ENCODE peak calls at places on chromosome 9, in eight cellular contexts. One of them, this sample, is unnamed.
A peak's percentile ranks its signal among the peaks of the same experiment; 100 is the strongest.

GRCh38 chr9:91276513-91276912 is 85.2 kb downstream of the AUH start:
- DNase-seq in right atrium auricular region: no peak
- DNase-seq in lower lobe of right lung: no peak
- DNase-seq in fibroblast of lung: no peak
- DNase-seq in fibroblast of mammary gland: no peak
- DNase-seq in lower leg skin: no peak
- DNase-seq in omental fat pad: no peak
- DNase-seq in GM10248: no peak
- DNase-seq in this sample: no peak

GRCh38 chr9:114156658-114157421 is 1.5 kb downstream of the COL27A1 start:
- DNase-seq in fibroblast of mammary gland: peak; percentile 80
- DNase-seq in fibroblast of lung: peak; percentile 85
- DNase-seq in GM10248: no peak
- DNase-seq in lower lobe of right lung: peak; percentile 64
- DNase-seq in right atrium auricular region: peak; percentile 62
- DNase-seq in omental fat pad: peak; percentile 41
- DNase-seq in lower leg skin: peak; percentile 43
- DNase-seq in this sample: no peak

GRCh38 chr9:37372839-37373238 is 49.7 kb upstream of the GRHPR start:
- DNase-seq in fibroblast of mammary gland: no peak
- DNase-seq in lower leg skin: no peak
- DNase-seq in right atrium auricular region: no peak
- DNase-seq in lower lobe of right lung: no peak
- DNase-seq in fibroblast of lung: no peak
- DNase-seq in omental fat pad: no peak
- DNase-seq in GM10248: no peak
- DNase-seq in this sample: no peak

GRCh38 chr9:129404621-129405020 is 216.3 kb downstream of the C9orf50 start:
- DNase-seq in right atrium auricular region: no peak
- DNase-seq in GM10248: no peak
- DNase-seq in omental fat pad: no peak
- DNase-seq in lower lobe of right lung: peak; percentile 24
- DNase-seq in fibroblast of mammary gland: no peak
- DNase-seq in fibroblast of lung: no peak
- DNase-seq in lower leg skin: no peak
- DNase-seq in this sample: no peak

GRCh38 chr9:37408933-37409710 is 13.4 kb upstream of the GRHPR start:
- DNase-seq in right atrium auricular region: no peak
- DNase-seq in fibroblast of lung: no peak
- DNase-seq in fibroblast of mammary gland: no peak
- DNase-seq in lower leg skin: no peak
- DNase-seq in omental fat pad: no peak
- DNase-seq in GM10248: peak; percentile 88
- DNase-seq in lower lobe of right lung: no peak
- DNase-seq in this sample: no peak

GRCh38 chr9:4086119-4087088 is 213.5 kb downstream of the GLIS3 start:
- DNase-seq in fibroblast of lung: peak; percentile 33
- DNase-seq in lower lobe of right lung: no peak
- DNase-seq in lower leg skin: no peak
- DNase-seq in GM10248: no peak
- DNase-seq in omental fat pad: no peak
- DNase-seq in right atrium auricular region: no peak
- DNase-seq in fibroblast of mammary gland: peak; percentile 71
- DNase-seq in this sample: no peak

GRCh38 chr9:83401328-83401895 is 136.8 kb downstream of the FRMD3 start:
- DNase-seq in lower lobe of right lung: no peak
- DNase-seq in lower leg skin: no peak
- DNase-seq in omental fat pad: no peak
- DNase-seq in fibroblast of mammary gland: no peak
- DNase-seq in fibroblast of lung: no peak
- DNase-seq in GM10248: no peak
- DNase-seq in right atrium auricular region: no peak
- DNase-seq in this sample: no peak

GRCh38 chr9:36189978-36190377 is 743 bp upstream of the CLTA start:
- DNase-seq in lower leg skin: no peak
- DNase-seq in GM10248: no peak
- DNase-seq in fibroblast of mammary gland: no peak
- DNase-seq in right atrium auricular region: no peak
- DNase-seq in lower lobe of right lung: no peak
- DNase-seq in fibroblast of lung: no peak
- DNase-seq in omental fat pad: no peak
- DNase-seq in this sample: no peak

GRCh38 chr9:38020251-38021076 is 48.6 kb downstream of the SHB start:
- DNase-seq in omental fat pad: no peak
- DNase-seq in GM10248: no peak
- DNase-seq in lower lobe of right lung: no peak
- DNase-seq in fibroblast of lung: no peak
- DNase-seq in right atrium auricular region: no peak
- DNase-seq in fibroblast of mammary gland: no peak
- DNase-seq in lower leg skin: no peak
- DNase-seq in this sample: no peak

GRCh38 chr9:108861997-108862396 is at the start of gene ACTL7A:
- DNase-seq in fibroblast of mammary gland: no peak
- DNase-seq in lower leg skin: no peak
- DNase-seq in GM10248: no peak
- DNase-seq in omental fat pad: no peak
- DNase-seq in fibroblast of lung: no peak
- DNase-seq in lower lobe of right lung: no peak
- DNase-seq in right atrium auricular region: no peak
- DNase-seq in this sample: no peak

GRCh38 chr9:83964973-83965349 is 15.1 kb downstream of the HNRNPK start:
- DNase-seq in fibroblast of lung: peak; percentile 50
- DNase-seq in lower lobe of right lung: no peak
- DNase-seq in fibroblast of mammary gland: peak; percentile 28
- DNase-seq in right atrium auricular region: no peak
- DNase-seq in lower leg skin: no peak
- DNase-seq in GM10248: no peak
- DNase-seq in omental fat pad: no peak
- DNase-seq in this sample: no peak

GRCh38 chr9:132769895-132770774 is 99.9 kb downstream of the GTF3C4 start:
- DNase-seq in GM10248: peak; percentile 86
- DNase-seq in lower leg skin: peak; percentile 55
- DNase-seq in right atrium auricular region: peak; percentile 78
- DNase-seq in lower lobe of right lung: peak; percentile 82
- DNase-seq in fibroblast of mammary gland: peak; percentile 57
- DNase-seq in omental fat pad: peak; percentile 48
- DNase-seq in fibroblast of lung: peak; percentile 69
- DNase-seq in this sample: peak; percentile 59

GRCh38 chr9:9437641-9438040 is 1175.2 kb downstream of the PTPRD start:
- DNase-seq in GM10248: no peak
- DNase-seq in lower leg skin: no peak
- DNase-seq in fibroblast of lung: no peak
- DNase-seq in fibroblast of mammary gland: no peak
- DNase-seq in lower lobe of right lung: no peak
- DNase-seq in omental fat pad: no peak
- DNase-seq in right atrium auricular region: no peak
- DNase-seq in this sample: no peak

GRCh38 chr9:4661165-4662095 is 664 bp upstream of the PLPP6 start:
- DNase-seq in fibroblast of lung: no peak
- DNase-seq in omental fat pad: no peak
- DNase-seq in GM10248: no peak
- DNase-seq in lower leg skin: no peak
- DNase-seq in lower lobe of right lung: no peak
- DNase-seq in fibroblast of mammary gland: no peak
- DNase-seq in right atrium auricular region: no peak
- DNase-seq in this sample: no peak

GRCh38 chr9:89815903-89816573 is 211.2 kb downstream of the GADD45G start:
- DNase-seq in GM10248: peak; percentile 87
- DNase-seq in fibroblast of lung: no peak
- DNase-seq in right atrium auricular region: peak; percentile 59
- DNase-seq in lower lobe of right lung: no peak
- DNase-seq in lower leg skin: no peak
- DNase-seq in fibroblast of mammary gland: no peak
- DNase-seq in omental fat pad: no peak
- DNase-seq in this sample: no peak

GRCh38 chr9:71681104-71681707 is 87.1 kb downstream of the CEMIP2 start:
- DNase-seq in fibroblast of mammary gland: peak; percentile 41
- DNase-seq in fibroblast of lung: peak; percentile 26
- DNase-seq in right atrium auricular region: no peak
- DNase-seq in omental fat pad: no peak
- DNase-seq in GM10248: no peak
- DNase-seq in lower leg skin: no peak
- DNase-seq in lower lobe of right lung: no peak
- DNase-seq in this sample: no peak

GRCh38 chr9:72864327-72864726 is 88.5 kb downstream of the ALDH1A1 start:
- DNase-seq in omental fat pad: no peak
- DNase-seq in GM10248: no peak
- DNase-seq in fibroblast of mammary gland: peak; percentile 24
- DNase-seq in fibroblast of lung: no peak
- DNase-seq in lower leg skin: no peak
- DNase-seq in right atrium auricular region: no peak
- DNase-seq in lower lobe of right lung: no peak
- DNase-seq in this sample: no peak

GRCh38 chr9:95620296-95620695 is 103.5 kb upstream of the PTCH1 start:
- DNase-seq in lower lobe of right lung: no peak
- DNase-seq in GM10248: no peak
- DNase-seq in omental fat pad: no peak
- DNase-seq in fibroblast of lung: peak; percentile 21
- DNase-seq in right atrium auricular region: no peak
- DNase-seq in lower leg skin: no peak
- DNase-seq in fibroblast of mammary gland: no peak
- DNase-seq in this sample: no peak

GRCh38 chr9:4678679-4679267 is 596 bp upstream of the CDC37L1 start:
- DNase-seq in fibroblast of lung: peak; percentile 67
- DNase-seq in omental fat pad: no peak
- DNase-seq in right atrium auricular region: no peak
- DNase-seq in fibroblast of mammary gland: peak; percentile 47
- DNase-seq in lower lobe of right lung: no peak
- DNase-seq in GM10248: no peak
- DNase-seq in lower leg skin: no peak
- DNase-seq in this sample: no peak

GRCh38 chr9:113520109-113520642 is 56.6 kb downstream of the RGS3 start:
- DNase-seq in fibroblast of lung: no peak
- DNase-seq in right atrium auricular region: no peak
- DNase-seq in omental fat pad: no peak
- DNase-seq in lower lobe of right lung: no peak
- DNase-seq in fibroblast of mammary gland: no peak
- DNase-seq in GM10248: peak; percentile 68
- DNase-seq in lower leg skin: no peak
- DNase-seq in this sample: no peak

GRCh38 chr9:18555105-18555883 is 81.3 kb downstream of the ADAMTSL1 start:
- DNase-seq in right atrium auricular region: no peak
- DNase-seq in fibroblast of mammary gland: no peak
- DNase-seq in omental fat pad: no peak
- DNase-seq in GM10248: no peak
- DNase-seq in fibroblast of lung: no peak
- DNase-seq in lower leg skin: no peak
- DNase-seq in lower lobe of right lung: no peak
- DNase-seq in this sample: no peak

GRCh38 chr9:69899491-69899890 is 78.9 kb downstream of the CFAP95 start:
- DNase-seq in lower lobe of right lung: no peak
- DNase-seq in fibroblast of lung: no peak
- DNase-seq in fibroblast of mammary gland: no peak
- DNase-seq in right atrium auricular region: no peak
- DNase-seq in lower leg skin: no peak
- DNase-seq in GM10248: no peak
- DNase-seq in omental fat pad: no peak
- DNase-seq in this sample: no peak

GRCh38 chr9:2066312-2067273 is 51.4 kb downstream of the SMARCA2 start:
- DNase-seq in GM10248: no peak
- DNase-seq in lower lobe of right lung: no peak
- DNase-seq in fibroblast of mammary gland: peak; percentile 25
- DNase-seq in lower leg skin: no peak
- DNase-seq in omental fat pad: no peak
- DNase-seq in fibroblast of lung: peak; percentile 13
- DNase-seq in right atrium auricular region: no peak
- DNase-seq in this sample: no peak
- TF ChIP-seq CTCF in GM10248: no peak
- TF ChIP-seq CTCF in lower lobe of right lung: peak; percentile 37
- TF ChIP-seq CTCF in fibroblast of mammary gland: no peak
- TF ChIP-seq CTCF in lower leg skin: no peak
- TF ChIP-seq CTCF in omental fat pad: no peak
- TF ChIP-seq CTCF in fibroblast of lung: no peak
- TF ChIP-seq CTCF in right atrium auricular region: peak; percentile 51
- TF ChIP-seq CTCF in this sample: peak; percentile 66

GRCh38 chr9:15403155-15403554 is 19.5 kb upstream of the SNAPC3 start:
- DNase-seq in omental fat pad: no peak
- DNase-seq in fibroblast of lung: no peak
- DNase-seq in GM10248: no peak
- DNase-seq in lower lobe of right lung: no peak
- DNase-seq in fibroblast of mammary gland: peak; percentile 23
- DNase-seq in right atrium auricular region: no peak
- DNase-seq in lower leg skin: no peak
- DNase-seq in this sample: no peak
- TF ChIP-seq CTCF in omental fat pad: no peak
- TF ChIP-seq CTCF in fibroblast of lung: peak; percentile 25
- TF ChIP-seq CTCF in GM10248: no peak
- TF ChIP-seq CTCF in lower lobe of right lung: peak; percentile 34
- TF ChIP-seq CTCF in fibroblast of mammary gland: peak; percentile 30
- TF ChIP-seq CTCF in right atrium auricular region: no peak
- TF ChIP-seq CTCF in lower leg skin: no peak
- TF ChIP-seq CTCF in this sample: peak; percentile 65

DNA sequence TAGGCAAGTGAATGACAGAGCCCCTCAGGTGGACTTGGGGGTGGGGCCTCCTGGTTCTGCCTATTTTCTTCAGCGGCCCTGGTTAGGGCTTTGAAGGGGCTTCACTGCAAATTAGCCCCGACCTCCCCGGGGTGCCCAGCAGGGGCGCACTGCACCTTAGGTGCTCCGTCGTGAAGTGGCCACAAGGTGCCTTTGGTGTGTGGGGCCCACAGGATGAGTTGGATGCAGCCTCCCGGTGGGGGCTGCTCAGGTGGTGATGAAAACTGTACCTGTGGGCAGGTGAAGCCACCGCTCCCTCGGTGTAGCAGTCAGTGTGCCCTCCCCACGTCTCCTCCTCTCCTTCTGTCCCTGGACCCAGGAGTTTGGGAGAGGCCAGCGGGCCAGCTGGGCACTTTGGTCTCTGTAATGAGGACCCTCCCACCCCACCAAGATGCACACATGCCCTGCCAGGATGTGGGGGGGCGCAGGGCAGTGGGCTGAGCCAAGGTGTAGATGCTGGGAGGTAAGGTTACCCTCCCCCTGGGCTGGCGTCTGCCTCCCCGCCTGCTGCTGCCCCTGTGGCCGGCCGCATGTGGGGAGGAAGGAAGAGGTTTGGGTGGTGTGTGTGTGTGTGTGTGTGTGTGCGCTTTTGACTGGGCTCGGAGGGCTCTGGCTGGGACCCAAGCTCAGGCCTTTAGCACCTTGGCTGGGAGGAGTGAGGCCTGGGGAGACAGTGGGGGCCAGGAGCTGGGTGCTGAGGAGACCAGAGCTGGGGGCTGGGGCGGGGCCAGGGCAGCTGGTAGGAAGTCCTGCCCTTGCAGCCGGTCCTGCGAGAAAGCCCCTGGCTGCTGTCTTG is 55.6 kb downstream of the RXRA start:
- DNase-seq in fibroblast of mammary gland: no peak
- DNase-seq in lower lobe of right lung: peak; percentile 71
- DNase-seq in GM10248: peak; percentile 67
- DNase-seq in fibroblast of lung: no peak
- DNase-seq in omental fat pad: no peak
- DNase-seq in lower leg skin: no peak
- DNase-seq in right atrium auricular region: no peak
- DNase-seq in this sample: no peak
- TF ChIP-seq CTCF in fibroblast of mammary gland: peak; percentile 8
- TF ChIP-seq CTCF in lower lobe of right lung: peak; percentile 13
- TF ChIP-seq CTCF in GM10248: peak; percentile 23
- TF ChIP-seq CTCF in fibroblast of lung: no peak
- TF ChIP-seq CTCF in omental fat pad: no peak
- TF ChIP-seq CTCF in lower leg skin: no peak
- TF ChIP-seq CTCF in right atrium auricular region: peak; percentile 30
- TF ChIP-seq CTCF in this sample: peak; percentile 37

GRCh38 chr9:21392270-21392669 is 7.1 kb upstream of the IFNA2 start:
- DNase-seq in fibroblast of mammary gland: peak; percentile 31
- DNase-seq in lower lobe of right lung: no peak
- DNase-seq in GM10248: no peak
- DNase-seq in fibroblast of lung: no peak
- DNase-seq in right atrium auricular region: no peak
- DNase-seq in lower leg skin: no peak
- DNase-seq in omental fat pad: no peak
- DNase-seq in this sample: no peak
- TF ChIP-seq CTCF in fibroblast of mammary gland: peak; percentile 24
- TF ChIP-seq CTCF in lower lobe of right lung: peak; percentile 11
- TF ChIP-seq CTCF in GM10248: no peak
- TF ChIP-seq CTCF in fibroblast of lung: no peak
- TF ChIP-seq CTCF in right atrium auricular region: peak; percentile 40
- TF ChIP-seq CTCF in lower leg skin: no peak
- TF ChIP-seq CTCF in omental fat pad: no peak
- TF ChIP-seq CTCF in this sample: peak; percentile 44

This sample was measured in chondrocyte.